ENCODE peak calls at places on chromosomes 11 and 22, in four cellular contexts. P, B, O and Y are unnamed samples.
A peak's percentile ranks its signal among the peaks of the same experiment; 100 is the strongest.

GRCh38 chr11:47337229-47337924 is 15.1 kb downstream of the MYBPC3 start:
- DNase-seq in P (peak; percentile 8), B (no peak), O (no peak), Y (peak; percentile 79)

GRCh38 chr11:126772267-126772666 is 228.3 kb downstream of the KIRREL3 start:
- DNase-seq in P (no peak), B (no peak), O (no peak), Y (no peak)

GRCh38 chr11:63795066-63795465 is 18.2 kb upstream of the SPINDOC start:
- DNase-seq in P (no peak), B (no peak), O (no peak), Y (no peak)

GRCh38 chr11:77776455-77776854 is 44.1 kb downstream of the RSF1 start:
- DNase-seq in P (no peak), B (no peak), O (no peak), Y (peak; percentile 19)

GRCh38 chr11:32829680-32830412 is at the start of gene PRRG4:
- DNase-seq in P (peak; percentile 82), B (no peak), O (no peak), Y (peak; percentile 94)

GRCh38 chr11:124930799-124931198 is 5.0 kb downstream of the HEPACAM start:
- DNase-seq in P (no peak), B (no peak), O (no peak), Y (no peak)

GRCh38 chr11:27718853-27719574 is 18.8 kb upstream of the BDNF start:
- DNase-seq in P (peak; percentile 91), B (no peak), O (no peak), Y (peak; percentile 90)

GRCh38 chr11:109641549-109641948 is 219.6 kb downstream of the C11orf87 start:
- DNase-seq in P (peak; percentile 77), B (no peak), O (no peak), Y (no peak)

GRCh38 chr11:112637046-112637445 is 324.2 kb upstream of the NCAM1 start:
- DNase-seq in P (no peak), B (peak; percentile 64), O (no peak), Y (no peak)

GRCh38 chr11:8754241-8754640 is 71.6 kb downstream of the RPL27A start:
- DNase-seq in P (no peak), B (no peak), O (no peak), Y (no peak)

GRCh38 chr22:33056108-33056507 is 2.1 kb downstream of the SYN3 start:
- DNase-seq in P (no peak), B (no peak), O (no peak), Y (no peak)

GRCh38 chr11:92180226-92180625 is 44.4 kb upstream of the FAT3 start:
- DNase-seq in P (no peak), B (no peak), O (no peak), Y (no peak)

GRCh38 chr22:46024136-46024840 is 47.3 kb upstream of the WNT7B start:
- DNase-seq in P (no peak), B (no peak), O (no peak), Y (peak; percentile 55)